ENCODE peak calls at places on chromosomes 5 and 9, in five cellular contexts. V is lower lobe of right lung, Y is cardiac muscle cell, O is uterus, D is OCI-LY7. Z is an unnamed sample.

GRCh38 chr9:130267930-130268329 is 2.4 kb downstream of the HMCN2 start:
- DNase-seq in V (no peak), Y (no peak), O (no peak), D (no peak), Z (no peak)

GRCh38 chr5:55497712-55498111 is 37.1 kb downstream of the PLPP1 start:
- DNase-seq in V (no peak), Y (no peak), O (no peak), D (no peak), Z (no peak)

GRCh38 chr5:71757590-71758543 is 38.8 kb downstream of the CARTPT start:
- DNase-seq in V (no peak), Y (peak; percentile 80), O (peak; percentile 35), D (peak; percentile 17), Z (peak; percentile 45)

GRCh38 chr9:23822331-23823169 is 3.5 kb downstream of the ELAVL2 start:
- DNase-seq in V (no peak), Y (no peak), O (no peak), D (no peak), Z (peak; percentile 6)

GRCh38 chr5:43020294-43020711 is 19.8 kb downstream of the ANXA2R start:
- DNase-seq in V (no peak), Y (peak; percentile 54), O (no peak), D (peak; percentile 29), Z (no peak)

GRCh38 chr5:107717816-107718215 is 47.1 kb upstream of the EFNA5 start:
- DNase-seq in V (no peak), Y (no peak), O (no peak), D (no peak), Z (no peak)

GRCh38 chr5:36156124-36156601 is 4.3 kb downstream of the SKP2 start:
- DNase-seq in V (no peak), Y (peak; percentile 45), O (no peak), D (no peak), Z (no peak)

GRCh38 chr9:134736791-134737489 is 95.3 kb downstream of the COL5A1 start:
- DNase-seq in V (no peak), Y (no peak), O (no peak), D (no peak), Z (no peak)

GRCh38 chr9:123710299-123710698 is 219.6 kb downstream of the DENND1A start:
- DNase-seq in V (no peak), Y (peak; percentile 86), O (no peak), D (no peak), Z (peak; percentile 22)

GRCh38 chr9:126386088-126386487 is 59.5 kb downstream of the MVB12B start:
- DNase-seq in V (no peak), Y (peak; percentile 27), O (no peak), D (peak; percentile 11), Z (no peak)

GRCh38 chr9:2621678-2622360 is at the start of gene VLDLR:
- DNase-seq in V (peak; percentile 57), Y (peak; percentile 39), O (peak; percentile 67), D (no peak), Z (peak; percentile 71)

GRCh38 chr9:12859704-12860251 is 85.0 kb downstream of the LURAP1L start:
- DNase-seq in V (no peak), Y (peak; percentile 83), O (no peak), D (no peak), Z (no peak)

GRCh38 chr5:89686081-89686765 is 723.3 kb downstream of the CETN3 start:
- DNase-seq in V (no peak), Y (peak; percentile 12), O (no peak), D (no peak), Z (no peak)

GRCh38 chr5:160064441-160064840 is 54.8 kb downstream of the PWWP2A start:
- DNase-seq in V (no peak), Y (no peak), O (no peak), D (no peak), Z (no peak)

GRCh38 chr5:10715605-10716004 is 45.4 kb downstream of the DAP start:
- DNase-seq in V (no peak), Y (no peak), O (no peak), D (no peak), Z (no peak)

GRCh38 chr5:108238461-108238860 is 143.4 kb downstream of the FBXL17 start:
- DNase-seq in V (no peak), Y (no peak), O (no peak), D (no peak), Z (no peak)

GRCh38 chr5:135160036-135160675 is 126.1 kb upstream of the PITX1 start:
- DNase-seq in V (no peak), Y (no peak), O (no peak), D (no peak), Z (no peak)

GRCh38 chr5:59709346-59709821 is 184.1 kb downstream of the PDE4D start:
- DNase-seq in V (no peak), Y (no peak), O (no peak), D (no peak), Z (no peak)

GRCh38 chr5:143019614-143020515 is 249.7 kb downstream of the ARHGAP26 start:
- DNase-seq in V (no peak), Y (no peak), O (no peak), D (no peak), Z (peak; percentile 72)

GRCh38 chr9:135210676-135211523 is 123.4 kb downstream of the OLFM1 start:
- DNase-seq in V (peak; percentile 10), Y (no peak), O (no peak), D (no peak), Z (no peak)

GRCh38 chr5:180441577-180441976 is 52.6 kb upstream of the CNOT6 start:
- DNase-seq in V (peak; percentile 86), Y (peak; percentile 71), O (no peak), D (no peak), Z (no peak)

GRCh38 chr5:146451411-146451810 is 4.3 kb downstream of the TCERG1 start:
- DNase-seq in V (no peak), Y (no peak), O (no peak), D (no peak), Z (no peak)
- TF ChIP-seq CTCF in V (no peak), Y (peak; percentile 10), O (no peak), D (peak; percentile 71), Z (no peak)

GRCh38 chr5:172127581-172127980 is 60.4 kb downstream of the STK10 start:
- DNase-seq in V (no peak), Y (no peak), O (no peak), D (no peak), Z (no peak)

GRCh38 chr5:172118891-172119290 is 69.1 kb downstream of the STK10 start:
- DNase-seq in V (no peak), Y (no peak), O (no peak), D (no peak), Z (no peak)

GRCh38 chr5:172117977-172118701 is 69.9 kb downstream of the STK10 start:
- DNase-seq in V (no peak), Y (no peak), O (no peak), D (no peak), Z (no peak)

GRCh38 chr5:172119921-172120688 is 67.9 kb downstream of the STK10 start:
- DNase-seq in V (no peak), Y (no peak), O (no peak), D (no peak), Z (no peak)

DNA sequence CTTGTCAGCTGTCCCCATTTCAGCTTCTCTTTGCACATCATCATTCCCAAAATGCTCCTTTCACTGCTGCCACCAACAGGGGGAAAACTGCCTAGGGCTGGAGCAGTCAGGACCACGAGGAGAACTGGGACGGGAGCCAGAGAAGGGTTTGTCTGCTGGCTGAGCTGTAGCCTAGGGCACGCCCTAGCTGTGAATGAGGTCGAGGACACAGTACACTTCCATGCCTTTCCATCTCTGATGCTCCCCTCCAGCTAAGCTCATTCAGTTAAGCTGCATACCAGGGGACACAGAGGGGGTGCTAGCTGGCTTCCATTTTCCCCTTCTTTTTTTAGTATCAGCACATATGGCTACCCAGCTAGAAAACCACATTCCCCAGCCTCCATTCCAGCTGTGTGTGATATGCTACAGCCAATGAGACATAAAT is 64.7 kb downstream of the STK10 start:
- DNase-seq in V (no peak), Y (peak; percentile 86), O (no peak), D (no peak), Z (no peak)
- TF ChIP-seq CTCF in V (peak; percentile 38), Y (peak; percentile 64), O (no peak), D (no peak), Z (no peak)

GRCh38 chr5:38673671-38674071 is 117.2 kb upstream of the LIFR start:
- DNase-seq in V (no peak), Y (no peak), O (no peak), D (peak; percentile 12), Z (no peak)
- TF ChIP-seq CTCF in V (no peak), Y (peak; percentile 2), O (no peak), D (peak; percentile 23), Z (no peak)

DNA sequence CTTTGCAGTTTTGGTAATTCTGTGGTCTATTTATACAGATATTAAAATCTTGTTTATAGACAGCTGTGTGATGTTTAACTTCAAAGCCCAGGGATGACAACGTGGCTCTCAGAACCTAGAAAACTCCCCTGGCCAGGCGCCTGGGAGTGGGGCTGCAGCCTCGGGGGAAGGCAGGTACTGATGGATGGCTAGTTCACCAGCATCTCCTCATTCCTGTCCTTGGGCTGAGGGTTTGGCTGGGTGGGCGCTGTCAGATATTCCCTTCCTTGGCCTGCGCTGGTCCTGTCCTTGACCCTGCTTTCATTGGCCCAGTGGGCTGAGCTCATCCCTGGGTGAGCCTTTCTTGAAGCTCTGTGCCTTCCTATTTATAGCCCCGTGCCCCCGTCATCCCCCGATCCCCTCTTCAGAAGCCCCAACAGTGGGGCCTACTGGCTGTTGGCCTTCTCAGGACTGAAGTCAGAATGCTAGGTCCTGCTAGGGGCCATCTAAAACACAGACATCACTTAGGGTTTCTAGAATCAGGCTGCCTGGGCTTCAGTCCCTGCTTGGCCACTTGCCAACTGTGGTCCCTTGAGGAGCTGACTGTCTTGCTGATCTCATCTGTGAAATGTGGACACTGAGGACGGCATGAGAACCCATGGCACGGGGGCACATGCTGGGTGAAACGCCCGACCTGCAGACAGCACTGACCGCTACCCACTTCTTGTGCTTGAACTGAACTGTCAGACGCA is 20.9 kb downstream of the SH3GLB2 start:
- DNase-seq in V (peak; percentile 24), Y (no peak), O (peak; percentile 46), D (no peak), Z (no peak)
- TF ChIP-seq CTCF in V (no peak), Y (no peak), O (no peak), D (peak; percentile 67), Z (no peak)

DNA sequence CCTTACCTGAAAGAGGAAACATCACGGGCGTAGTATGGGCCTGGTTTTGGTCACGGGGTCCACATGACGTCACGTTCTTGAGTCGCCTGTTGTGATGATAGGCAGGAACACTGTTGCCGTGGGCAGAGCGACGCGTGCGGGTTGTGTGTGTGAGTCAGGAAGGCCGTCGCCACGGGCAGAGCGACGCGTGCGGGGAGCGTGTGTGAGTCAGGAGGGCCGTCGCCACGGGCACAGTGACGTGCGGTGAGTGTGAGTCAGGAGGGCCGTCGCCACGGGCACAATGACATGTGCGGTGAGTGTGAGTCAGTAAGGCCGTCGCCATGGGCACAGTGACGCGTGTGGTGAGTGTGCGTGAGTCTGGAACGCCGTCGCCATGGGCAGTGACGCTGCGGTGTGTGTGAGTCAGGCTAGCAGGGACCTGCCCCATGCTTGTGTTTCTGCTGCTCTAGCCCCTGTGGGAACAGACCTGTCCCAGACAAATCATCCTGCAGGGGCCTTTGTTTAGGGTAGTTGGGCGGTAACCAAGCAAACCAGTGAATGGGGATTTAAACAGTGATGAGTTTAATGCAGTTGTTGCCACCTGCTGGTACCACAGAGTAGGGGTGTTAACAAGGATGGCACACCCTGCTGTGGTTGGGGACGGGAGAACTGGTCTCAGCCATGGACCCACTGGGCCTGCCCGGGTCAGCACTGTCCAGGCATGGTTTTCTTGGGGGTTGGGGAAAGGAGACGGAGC is 19.8 kb downstream of the TRIP13 start:
- DNase-seq in V (peak; percentile 59), Y (peak; percentile 91), O (no peak), D (peak; percentile 15), Z (no peak)
- TF ChIP-seq CTCF in V (no peak), Y (peak; percentile 36), O (no peak), D (peak; percentile 37), Z (no peak)

GRCh38 chr5:170632985-170633234 is 129.1 kb downstream of the KCNIP1 start:
- DNase-seq in V (peak; percentile 70), Y (no peak), O (peak; percentile 77), D (peak; percentile 41), Z (peak; percentile 87)
- TF ChIP-seq CTCF in V (peak; percentile 95), Y (peak; percentile 96), O (peak; percentile 92), D (peak; percentile 96), Z (peak; percentile 88)

Z was measured in GM13976.